ENCODE peak calls at places on chromosomes 12 and 14, in five cellular contexts. M is fibroblast of the conjunctiva; F is HS-5; Y is NCI-H460; B is stimulated activated CD8-positive, alpha-beta memory T cell treated with anti-CD3 and anti-CD28 coated beads, Interleukin-7, amount 100 ng/mL, for 4 hours. P is an unnamed sample.

GRCh38 chr12:82425241-82425640 is 66.9 kb downstream of the METTL25 start:
- DNase-seq in Y (no peak), M (no peak), B (no peak), F (no peak), P (no peak)

GRCh38 chr14:50805396-50805795 is 25.6 kb downstream of the NIN start:
- DNase-seq in B (no peak), F (no peak), Y (no peak), M (no peak), P (no peak)

GRCh38 chr14:94540031-94540794 is 21.0 kb upstream of the SERPINA4 start:
- DNase-seq in F (no peak), B (no peak), Y (no peak), M (no peak), P (no peak)

GRCh38 chr12:115667116-115667515 is 610.4 kb downstream of the MED13L start:
- DNase-seq in F (no peak), B (no peak), M (no peak), Y (no peak), P (no peak)

GRCh38 chr14:92557544-92557912 is 43.9 kb downstream of the RIN3 start:
- DNase-seq in B (no peak), F (no peak), M (no peak), Y (no peak), P (no peak)

GRCh38 chr14:61145903-61146411 is 135.2 kb downstream of the TMEM30B start:
- DNase-seq in M (peak), F (no peak), Y (no peak), B (no peak), P (no peak)

GRCh38 chr12:78038986-78039385 is 208.3 kb downstream of the NAV3 start:
- DNase-seq in F (no peak), Y (no peak), M (no peak), B (no peak), P (no peak)

GRCh38 chr14:65214741-65215140 is 112.4 kb upstream of the MAX start:
- DNase-seq in M (no peak), Y (no peak), F (no peak), B (no peak), P (no peak)

GRCh38 chr14:90893510-90893909 is 77.3 kb upstream of the TTC7B start:
- DNase-seq in Y (no peak), B (no peak), M (no peak), F (no peak), P (no peak)

GRCh38 chr12:93407963-93408283 is 30.2 kb downstream of the NUDT4 start:
- DNase-seq in B (no peak), F (no peak), Y (no peak), M (no peak), P (no peak)

GRCh38 chr12:52819731-52820510 is 6.0 kb upstream of the KRT4 start:
- DNase-seq in M (no peak), F (no peak), Y (no peak), B (no peak), P (no peak)

GRCh38 chr12:401235-402126 is at the start of gene CCDC77:
- DNase-seq in Y (peak), M (peak), F (peak), B (peak), P (no peak)

GRCh38 chr12:122080149-122081107 is 1.9 kb downstream of the MLXIP start:
- DNase-seq in Y (no peak), B (no peak), M (peak), F (peak), P (no peak)

GRCh38 chr12:132286912-132287311 is 42.5 kb downstream of the GALNT9 start:
- DNase-seq in M (no peak), F (no peak), Y (peak), B (no peak), P (no peak)

GRCh38 chr12:79329933-79330332 is 360.8 kb downstream of the PAWR start:
- DNase-seq in B (no peak), F (no peak), M (no peak), Y (no peak), P (no peak)

GRCh38 chr14:92135269-92135668 is 13.5 kb downstream of the CPSF2 start:
- DNase-seq in Y (peak), F (no peak), B (no peak), M (peak), P (no peak)

GRCh38 chr12:23259558-23259957 is 634.6 kb downstream of the ETNK1 start:
- DNase-seq in Y (no peak), B (no peak), F (no peak), M (no peak), P (no peak)

GRCh38 chr12:116934908-116935698 is 24.4 kb downstream of the FBXW8 start:
- DNase-seq in F (no peak), Y (no peak), M (no peak), B (no peak), P (no peak)

GRCh38 chr12:113891737-113892520 is 74.2 kb downstream of the RBM19 start:
- DNase-seq in Y (no peak), B (no peak), F (no peak), M (no peak), P (no peak)

GRCh38 chr14:102445066-102445465 is 64.5 kb downstream of the ANKRD9 start:
- DNase-seq in B (no peak), F (no peak), Y (no peak), M (no peak), P (no peak)

GRCh38 chr14:100211893-100212292 is 27.1 kb upstream of the YY1 start:
- DNase-seq in F (no peak), M (no peak), B (no peak), Y (no peak), P (no peak)

GRCh38 chr12:25241171-25242020 is 9.3 kb downstream of the KRAS start:
- DNase-seq in Y (peak), F (no peak), B (no peak), M (peak), P (no peak)

GRCh38 chr12:68641138-68641537 is 30.4 kb downstream of the RAP1B start:
- DNase-seq in M (no peak), B (peak), F (no peak), Y (no peak), P (no peak)

GRCh38 chr12:22234561-22234960 is 99.9 kb downstream of the ST8SIA1 start:
- DNase-seq in M (peak), B (no peak), F (peak), Y (no peak), P (no peak)

GRCh38 chr12:32126720-32127119 is 20.1 kb downstream of the BICD1 start:
- DNase-seq in Y (no peak), M (no peak), F (no peak), B (no peak), P (no peak)

GRCh38 chr12:78210894-78211302 is 380.2 kb downstream of the NAV3 start:
- DNase-seq in Y (no peak), M (peak), F (no peak), B (no peak), P (no peak)

GRCh38 chr12:44689587-44689986 is 186.5 kb downstream of the NELL2 start:
- DNase-seq in Y (no peak), F (no peak), B (no peak), M (no peak), P (no peak)

GRCh38 chr14:104262515-104263514 is 124.4 kb downstream of the KIF26A start:
- DNase-seq in F (no peak), B (no peak), Y (no peak), M (no peak), P (no peak)

GRCh38 chr14:35435177-35435576 is 30.6 kb upstream of the NFKBIA start:
- DNase-seq in Y (no peak), B (no peak), M (no peak), F (no peak), P (no peak)

GRCh38 chr12:51636581-51636980 is 45.5 kb downstream of the SCN8A start:
- DNase-seq in F (peak), Y (no peak), M (no peak), B (no peak), P (no peak)

GRCh38 chr14:31070431-31070830 is 44.3 kb upstream of the STRN3 start:
- DNase-seq in F (peak), B (no peak), M (no peak), Y (no peak), P (no peak)

GRCh38 chr14:104294983-104295680 is 156.7 kb downstream of the KIF26A start:
- DNase-seq in F (no peak), B (no peak), Y (peak), M (no peak), P (no peak)

GRCh38 chr14:104688755-104689619 is at the start of gene INF2:
- DNase-seq in B (peak), M (no peak), Y (peak), F (no peak), P (peak)

GRCh38 chr12:7869137-7869536 is 3.6 kb downstream of the SLC2A14 start:
- DNase-seq in B (no peak), Y (no peak), M (peak), F (peak), P (no peak)

GRCh38 chr14:38882533-38882932 is 220.5 kb downstream of the SEC23A start:
- DNase-seq in Y (no peak), F (no peak), M (no peak), B (no peak), P (no peak)

GRCh38 chr12:131391399-131391798 is 319.5 kb upstream of the SFSWAP start:
- DNase-seq in F (no peak), Y (no peak), M (no peak), B (no peak), P (no peak)

GRCh38 chr12:47377414-47378221 is 297.9 kb upstream of the AMIGO2 start:
- DNase-seq in B (no peak), F (peak), M (peak), Y (peak), P (no peak)